ENCODE peak calls at places on chromosome X, in eight cellular contexts. One of them, this sample, is unnamed. For H3K9me3 and H3K4me1, the result is how much of the 10 kb centered on the place peaks cover.

GRCh38 chrX:37712458-37712857 is 26.9 kb downstream of the XK start:
- DNase-seq in fibroblast of lung: peak
- DNase-seq in CD8-positive, alpha-beta T cell: no peak
- DNase-seq in left lung: no peak
- DNase-seq in tibial nerve: no peak
- DNase-seq in esophagus squamous epithelium: no peak
- DNase-seq in IMR-90: no peak
- DNase-seq in psoas muscle: no peak
- DNase-seq in this sample: no peak

GRCh38 chrX:108071578-108071977 is 19.8 kb downstream of the PSMD10 start:
- DNase-seq in fibroblast of lung: no peak
- DNase-seq in CD8-positive, alpha-beta T cell: no peak
- DNase-seq in left lung: no peak
- DNase-seq in tibial nerve: no peak
- DNase-seq in esophagus squamous epithelium: no peak
- DNase-seq in IMR-90: no peak
- DNase-seq in psoas muscle: no peak
- DNase-seq in this sample: no peak

GRCh38 chrX:2697306-2697705 is 6.2 kb downstream of the CD99 start:
- DNase-seq in fibroblast of lung: no peak
- DNase-seq in CD8-positive, alpha-beta T cell: no peak
- DNase-seq in left lung: no peak
- DNase-seq in tibial nerve: no peak
- DNase-seq in esophagus squamous epithelium: no peak
- DNase-seq in IMR-90: no peak
- DNase-seq in psoas muscle: no peak
- DNase-seq in this sample: no peak

GRCh38 chrX:7147431-7147977 is at the start of gene STS:
- DNase-seq in fibroblast of lung: no peak
- DNase-seq in CD8-positive, alpha-beta T cell: peak
- DNase-seq in left lung: peak
- DNase-seq in tibial nerve: peak
- DNase-seq in esophagus squamous epithelium: peak
- DNase-seq in IMR-90: peak
- DNase-seq in psoas muscle: peak
- DNase-seq in this sample: peak

GRCh38 chrX:8484360-8484759 is 19.7 kb downstream of the VCX3B start:
- DNase-seq in fibroblast of lung: no peak
- DNase-seq in CD8-positive, alpha-beta T cell: no peak
- DNase-seq in left lung: no peak
- DNase-seq in tibial nerve: no peak
- DNase-seq in esophagus squamous epithelium: no peak
- DNase-seq in IMR-90: no peak
- DNase-seq in psoas muscle: no peak
- DNase-seq in this sample: no peak

GRCh38 chrX:106901781-106902219 is 1.3 kb downstream of the RIPPLY1 start:
- DNase-seq in fibroblast of lung: no peak
- DNase-seq in CD8-positive, alpha-beta T cell: no peak
- DNase-seq in left lung: no peak
- DNase-seq in tibial nerve: no peak
- DNase-seq in esophagus squamous epithelium: no peak
- DNase-seq in IMR-90: no peak
- DNase-seq in psoas muscle: no peak
- DNase-seq in this sample: no peak

GRCh38 chrX:110684653-110685052 is 111.0 kb downstream of the CHRDL1 start:
- DNase-seq in fibroblast of lung: no peak
- DNase-seq in CD8-positive, alpha-beta T cell: no peak
- DNase-seq in left lung: no peak
- DNase-seq in tibial nerve: no peak
- DNase-seq in esophagus squamous epithelium: no peak
- DNase-seq in IMR-90: no peak
- DNase-seq in psoas muscle: no peak
- DNase-seq in this sample: no peak

GRCh38 chrX:21802054-21802660 is 37.3 kb upstream of the MBTPS2 start:
- DNase-seq in fibroblast of lung: no peak
- DNase-seq in CD8-positive, alpha-beta T cell: no peak
- DNase-seq in left lung: no peak
- DNase-seq in tibial nerve: no peak
- DNase-seq in esophagus squamous epithelium: no peak
- DNase-seq in IMR-90: no peak
- DNase-seq in psoas muscle: no peak
- DNase-seq in this sample: no peak

GRCh38 chrX:123036401-123036800 is 147.7 kb upstream of the GRIA3 start:
- DNase-seq in fibroblast of lung: no peak
- DNase-seq in CD8-positive, alpha-beta T cell: no peak
- DNase-seq in left lung: no peak
- DNase-seq in tibial nerve: no peak
- DNase-seq in esophagus squamous epithelium: no peak
- DNase-seq in IMR-90: no peak
- DNase-seq in psoas muscle: no peak
- DNase-seq in this sample: no peak

GRCh38 chrX:153925739-153926593 is at the start of gene ARHGAP4:
- DNase-seq in fibroblast of lung: no peak
- DNase-seq in CD8-positive, alpha-beta T cell: peak
- DNase-seq in left lung: peak
- DNase-seq in tibial nerve: no peak
- DNase-seq in esophagus squamous epithelium: no peak
- DNase-seq in IMR-90: no peak
- DNase-seq in psoas muscle: no peak
- DNase-seq in this sample: no peak

DNA sequence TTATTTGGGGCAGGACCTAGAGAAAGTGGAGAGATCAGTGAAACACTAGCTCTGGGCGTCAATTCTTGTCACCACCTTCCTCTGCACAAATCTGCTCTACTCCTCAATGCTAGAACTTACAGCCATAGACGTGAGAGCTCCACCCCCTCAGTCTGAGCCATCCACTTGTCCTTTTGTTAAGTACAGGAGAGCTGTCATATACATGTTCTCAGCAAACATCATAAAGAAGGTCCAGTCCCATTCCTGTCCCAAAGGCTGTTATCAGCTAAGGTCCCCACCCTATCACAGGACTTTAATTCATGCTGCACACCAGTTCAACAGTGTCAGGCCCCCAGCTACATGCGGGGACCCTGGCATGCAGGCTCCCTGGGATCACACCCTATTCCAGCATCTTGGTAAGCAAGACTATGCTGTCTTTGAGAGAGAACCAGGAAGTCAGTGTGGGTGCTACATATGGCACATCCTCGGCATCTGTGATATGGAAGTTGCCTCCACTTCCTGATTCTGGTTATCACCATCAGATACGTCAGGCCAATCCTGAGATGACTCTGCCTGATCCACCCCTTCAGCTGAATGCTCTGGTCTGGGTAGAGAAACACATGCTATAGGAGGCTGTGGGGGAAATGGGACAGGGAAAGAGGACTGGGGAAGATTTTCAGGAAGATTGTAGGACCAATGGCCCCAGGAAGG is 2.3 kb downstream of the P2RY4 start:
- DNase-seq in fibroblast of lung: no peak
- DNase-seq in CD8-positive, alpha-beta T cell: no peak
- DNase-seq in left lung: no peak
- DNase-seq in tibial nerve: no peak
- DNase-seq in esophagus squamous epithelium: no peak
- DNase-seq in IMR-90: no peak
- DNase-seq in psoas muscle: no peak
- DNase-seq in this sample: no peak
- H3K9me3 ChIP-seq in fibroblast of lung: under half
- H3K9me3 ChIP-seq in CD8-positive, alpha-beta T cell: under half
- H3K9me3 ChIP-seq in left lung: under half
- H3K9me3 ChIP-seq in tibial nerve: under half
- H3K9me3 ChIP-seq in esophagus squamous epithelium: under half
- H3K9me3 ChIP-seq in IMR-90: under half
- H3K9me3 ChIP-seq in psoas muscle: under half
- H3K9me3 ChIP-seq in this sample: under half

GRCh38 chrX:150574824-150575409 is 6.5 kb downstream of the MTM1 start:
- DNase-seq in fibroblast of lung: no peak
- DNase-seq in CD8-positive, alpha-beta T cell: no peak
- DNase-seq in left lung: no peak
- DNase-seq in tibial nerve: no peak
- DNase-seq in esophagus squamous epithelium: no peak
- DNase-seq in IMR-90: no peak
- DNase-seq in psoas muscle: no peak
- DNase-seq in this sample: no peak
- H3K4me1 ChIP-seq in fibroblast of lung: under half
- H3K4me1 ChIP-seq in CD8-positive, alpha-beta T cell: half or more
- H3K4me1 ChIP-seq in left lung: under half
- H3K4me1 ChIP-seq in tibial nerve: under half
- H3K4me1 ChIP-seq in esophagus squamous epithelium: under half
- H3K4me1 ChIP-seq in IMR-90: under half
- H3K4me1 ChIP-seq in psoas muscle: under half
- H3K4me1 ChIP-seq in this sample: under half

GRCh38 chrX:129932137-129932791 is 26.3 kb downstream of the UTP14A start:
- DNase-seq in fibroblast of lung: peak
- DNase-seq in CD8-positive, alpha-beta T cell: peak
- DNase-seq in left lung: peak
- DNase-seq in tibial nerve: peak
- DNase-seq in esophagus squamous epithelium: peak
- DNase-seq in IMR-90: peak
- DNase-seq in psoas muscle: peak
- DNase-seq in this sample: peak
- H3K27ac ChIP-seq in fibroblast of lung: peak
- H3K27ac ChIP-seq in CD8-positive, alpha-beta T cell: no peak
- H3K27ac ChIP-seq in left lung: peak
- H3K27ac ChIP-seq in tibial nerve: peak
- H3K27ac ChIP-seq in esophagus squamous epithelium: peak
- H3K27ac ChIP-seq in IMR-90: peak
- H3K27ac ChIP-seq in psoas muscle: peak
- H3K27ac ChIP-seq in this sample: peak

GRCh38 chrX:97846228-97846627 is 962.5 kb downstream of the RPA4 start:
- DNase-seq in fibroblast of lung: no peak
- DNase-seq in CD8-positive, alpha-beta T cell: no peak
- DNase-seq in left lung: no peak
- DNase-seq in tibial nerve: no peak
- DNase-seq in esophagus squamous epithelium: no peak
- DNase-seq in IMR-90: no peak
- DNase-seq in psoas muscle: peak
- DNase-seq in this sample: no peak

GRCh38 chrX:97845451-97845850 is 961.7 kb downstream of the RPA4 start:
- DNase-seq in fibroblast of lung: no peak
- DNase-seq in CD8-positive, alpha-beta T cell: no peak
- DNase-seq in left lung: no peak
- DNase-seq in tibial nerve: no peak
- DNase-seq in esophagus squamous epithelium: no peak
- DNase-seq in IMR-90: no peak
- DNase-seq in psoas muscle: peak
- DNase-seq in this sample: no peak

GRCh38 chrX:97844161-97844560 is 960.5 kb downstream of the RPA4 start:
- DNase-seq in fibroblast of lung: no peak
- DNase-seq in CD8-positive, alpha-beta T cell: no peak
- DNase-seq in left lung: no peak
- DNase-seq in tibial nerve: no peak
- DNase-seq in esophagus squamous epithelium: no peak
- DNase-seq in IMR-90: no peak
- DNase-seq in psoas muscle: no peak
- DNase-seq in this sample: no peak

GRCh38 chrX:97843200-97843811 is 959.6 kb downstream of the RPA4 start:
- DNase-seq in fibroblast of lung: no peak
- DNase-seq in CD8-positive, alpha-beta T cell: no peak
- DNase-seq in left lung: peak
- DNase-seq in tibial nerve: no peak
- DNase-seq in esophagus squamous epithelium: no peak
- DNase-seq in IMR-90: no peak
- DNase-seq in psoas muscle: no peak
- DNase-seq in this sample: no peak

DNA sequence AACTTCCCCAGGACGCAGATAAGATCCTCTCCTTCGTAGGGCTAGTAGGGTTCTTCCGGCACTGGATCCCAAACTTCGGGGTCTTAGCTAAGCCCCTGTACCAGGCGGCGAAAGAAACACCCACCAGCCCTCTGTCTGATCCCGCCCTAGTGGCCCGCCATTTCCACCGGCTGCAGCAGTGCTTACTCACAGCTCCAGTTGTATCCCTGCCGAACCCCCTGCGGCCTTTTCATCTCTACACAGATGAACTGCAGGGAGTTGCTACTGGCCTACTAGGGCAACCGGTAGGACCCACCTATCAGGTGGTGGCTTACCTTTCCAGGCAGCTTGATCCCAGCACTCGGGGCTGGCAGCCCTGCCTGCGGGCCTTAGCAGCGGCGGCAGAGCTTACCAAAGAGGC is 961.2 kb downstream of the RPA4 start:
- DNase-seq in fibroblast of lung: no peak
- DNase-seq in CD8-positive, alpha-beta T cell: no peak
- DNase-seq in left lung: peak
- DNase-seq in tibial nerve: no peak
- DNase-seq in esophagus squamous epithelium: no peak
- DNase-seq in IMR-90: no peak
- DNase-seq in psoas muscle: no peak
- DNase-seq in this sample: no peak
- H3K9me3 ChIP-seq in fibroblast of lung: under half
- H3K9me3 ChIP-seq in CD8-positive, alpha-beta T cell: under half
- H3K9me3 ChIP-seq in left lung: under half
- H3K9me3 ChIP-seq in tibial nerve: under half
- H3K9me3 ChIP-seq in esophagus squamous epithelium: under half
- H3K9me3 ChIP-seq in IMR-90: under half
- H3K9me3 ChIP-seq in psoas muscle: under half
- H3K9me3 ChIP-seq in this sample: under half

GRCh38 chrX:41689711-41690110 is 938 bp downstream of the GPR34 start:
- DNase-seq in fibroblast of lung: no peak
- DNase-seq in CD8-positive, alpha-beta T cell: no peak
- DNase-seq in left lung: no peak
- DNase-seq in tibial nerve: no peak
- DNase-seq in esophagus squamous epithelium: no peak
- DNase-seq in IMR-90: no peak
- DNase-seq in psoas muscle: no peak
- DNase-seq in this sample: no peak
- H3K4me1 ChIP-seq in fibroblast of lung: under half
- H3K4me1 ChIP-seq in CD8-positive, alpha-beta T cell: under half
- H3K4me1 ChIP-seq in left lung: under half
- H3K4me1 ChIP-seq in tibial nerve: under half
- H3K4me1 ChIP-seq in esophagus squamous epithelium: under half
- H3K4me1 ChIP-seq in IMR-90: under half
- H3K4me1 ChIP-seq in psoas muscle: under half
- H3K4me1 ChIP-seq in this sample: under half

GRCh38 chrX:44451056-44451455 is 91.6 kb downstream of the FUNDC1 start:
- DNase-seq in fibroblast of lung: no peak
- DNase-seq in CD8-positive, alpha-beta T cell: no peak
- DNase-seq in left lung: no peak
- DNase-seq in tibial nerve: no peak
- DNase-seq in esophagus squamous epithelium: no peak
- DNase-seq in IMR-90: no peak
- DNase-seq in psoas muscle: no peak
- DNase-seq in this sample: no peak

GRCh38 chrX:44447214-44447613 is 95.4 kb downstream of the FUNDC1 start:
- DNase-seq in fibroblast of lung: no peak
- DNase-seq in CD8-positive, alpha-beta T cell: no peak
- DNase-seq in left lung: no peak
- DNase-seq in tibial nerve: no peak
- DNase-seq in esophagus squamous epithelium: no peak
- DNase-seq in IMR-90: no peak
- DNase-seq in psoas muscle: no peak
- DNase-seq in this sample: no peak
- H3K27ac ChIP-seq in fibroblast of lung: no peak
- H3K27ac ChIP-seq in CD8-positive, alpha-beta T cell: no peak
- H3K27ac ChIP-seq in left lung: no peak
- H3K27ac ChIP-seq in tibial nerve: no peak
- H3K27ac ChIP-seq in esophagus squamous epithelium: no peak
- H3K27ac ChIP-seq in IMR-90: no peak
- H3K27ac ChIP-seq in psoas muscle: no peak
- H3K27ac ChIP-seq in this sample: no peak

This sample was measured in tibial artery.